ENCODE peak calls at places on chromosome 20, in ten cellular contexts. One of them, this sample, is unnamed.

GRCh38 chr20:40251284-40251932 is 437.6 kb downstream of the MAFB start:
- DNase-seq in NCI-H345: no peak
- DNase-seq in progenitor cell of endocrine pancreas: no peak
- DNase-seq in activated T-cell treated with anti-CD3 and anti-CD28 coated beads, Interleukin-2, amount 50 U/mL, for 1 hour: no peak
- DNase-seq in Right ventricle myocardium superior: no peak
- DNase-seq in HFFc6: no peak
- DNase-seq in HCEC 1CT: no peak
- DNase-seq in endothelial cell: peak
- DNase-seq in Jurkat, Clone E6-1: no peak
- DNase-seq in BJ: no peak
- DNase-seq in this sample: peak

GRCh38 chr20:54134445-54135220 is 39.2 kb downstream of the CYP24A1 start:
- DNase-seq in endothelial cell: no peak
- DNase-seq in Jurkat, Clone E6-1: no peak
- DNase-seq in Right ventricle myocardium superior: no peak
- DNase-seq in activated T-cell treated with anti-CD3 and anti-CD28 coated beads, Interleukin-2, amount 50 U/mL, for 1 hour: no peak
- DNase-seq in NCI-H345: no peak
- DNase-seq in HFFc6: peak
- DNase-seq in HCEC 1CT: peak
- DNase-seq in BJ: no peak
- DNase-seq in progenitor cell of endocrine pancreas: no peak
- DNase-seq in this sample: peak

GRCh38 chr20:12925214-12925755 is 83.5 kb upstream of the SPTLC3 start:
- DNase-seq in NCI-H345: peak
- DNase-seq in endothelial cell: peak
- DNase-seq in progenitor cell of endocrine pancreas: peak
- DNase-seq in BJ: no peak
- DNase-seq in activated T-cell treated with anti-CD3 and anti-CD28 coated beads, Interleukin-2, amount 50 U/mL, for 1 hour: no peak
- DNase-seq in Right ventricle myocardium superior: no peak
- DNase-seq in HCEC 1CT: peak
- DNase-seq in Jurkat, Clone E6-1: peak
- DNase-seq in HFFc6: peak
- DNase-seq in this sample: peak

GRCh38 chr20:37567331-37567665 is 39.6 kb upstream of the BLCAP start:
- DNase-seq in HFFc6: no peak
- DNase-seq in endothelial cell: no peak
- DNase-seq in progenitor cell of endocrine pancreas: no peak
- DNase-seq in Right ventricle myocardium superior: no peak
- DNase-seq in Jurkat, Clone E6-1: no peak
- DNase-seq in activated T-cell treated with anti-CD3 and anti-CD28 coated beads, Interleukin-2, amount 50 U/mL, for 1 hour: no peak
- DNase-seq in BJ: no peak
- DNase-seq in NCI-H345: peak
- DNase-seq in HCEC 1CT: no peak
- DNase-seq in this sample: no peak

GRCh38 chr20:45817652-45818194 is 5.3 kb downstream of the UBE2C start:
- DNase-seq in Right ventricle myocardium superior: no peak
- DNase-seq in HFFc6: peak
- DNase-seq in activated T-cell treated with anti-CD3 and anti-CD28 coated beads, Interleukin-2, amount 50 U/mL, for 1 hour: no peak
- DNase-seq in progenitor cell of endocrine pancreas: no peak
- DNase-seq in BJ: peak
- DNase-seq in NCI-H345: no peak
- DNase-seq in HCEC 1CT: peak
- DNase-seq in endothelial cell: no peak
- DNase-seq in Jurkat, Clone E6-1: no peak
- DNase-seq in this sample: peak

GRCh38 chr20:58650181-58650775 is 805 bp upstream of the STX16 start:
- DNase-seq in progenitor cell of endocrine pancreas: peak
- DNase-seq in Jurkat, Clone E6-1: no peak
- DNase-seq in BJ: no peak
- DNase-seq in NCI-H345: peak
- DNase-seq in activated T-cell treated with anti-CD3 and anti-CD28 coated beads, Interleukin-2, amount 50 U/mL, for 1 hour: peak
- DNase-seq in endothelial cell: peak
- DNase-seq in HCEC 1CT: no peak
- DNase-seq in Right ventricle myocardium superior: peak
- DNase-seq in HFFc6: no peak
- DNase-seq in this sample: no peak

GRCh38 chr20:2740702-2741101 is 48.1 kb downstream of the EBF4 start:
- DNase-seq in HCEC 1CT: no peak
- DNase-seq in endothelial cell: no peak
- DNase-seq in BJ: no peak
- DNase-seq in Jurkat, Clone E6-1: no peak
- DNase-seq in NCI-H345: no peak
- DNase-seq in Right ventricle myocardium superior: no peak
- DNase-seq in progenitor cell of endocrine pancreas: no peak
- DNase-seq in activated T-cell treated with anti-CD3 and anti-CD28 coated beads, Interleukin-2, amount 50 U/mL, for 1 hour: no peak
- DNase-seq in HFFc6: no peak
- DNase-seq in this sample: no peak

GRCh38 chr20:43744966-43745733 is 18.3 kb upstream of the GTSF1L start:
- DNase-seq in activated T-cell treated with anti-CD3 and anti-CD28 coated beads, Interleukin-2, amount 50 U/mL, for 1 hour: no peak
- DNase-seq in Right ventricle myocardium superior: no peak
- DNase-seq in HFFc6: no peak
- DNase-seq in progenitor cell of endocrine pancreas: no peak
- DNase-seq in endothelial cell: no peak
- DNase-seq in Jurkat, Clone E6-1: no peak
- DNase-seq in BJ: no peak
- DNase-seq in NCI-H345: peak
- DNase-seq in HCEC 1CT: no peak
- DNase-seq in this sample: no peak

GRCh38 chr20:5627463-5628050 is 122.6 kb upstream of the SHLD1 start:
- DNase-seq in Right ventricle myocardium superior: no peak
- DNase-seq in HFFc6: no peak
- DNase-seq in Jurkat, Clone E6-1: no peak
- DNase-seq in HCEC 1CT: no peak
- DNase-seq in activated T-cell treated with anti-CD3 and anti-CD28 coated beads, Interleukin-2, amount 50 U/mL, for 1 hour: no peak
- DNase-seq in progenitor cell of endocrine pancreas: no peak
- DNase-seq in NCI-H345: no peak
- DNase-seq in BJ: no peak
- DNase-seq in endothelial cell: no peak
- DNase-seq in this sample: no peak

GRCh38 chr20:7015257-7015656 is 247.8 kb downstream of the BMP2 start:
- DNase-seq in HFFc6: no peak
- DNase-seq in BJ: no peak
- DNase-seq in NCI-H345: peak
- DNase-seq in activated T-cell treated with anti-CD3 and anti-CD28 coated beads, Interleukin-2, amount 50 U/mL, for 1 hour: no peak
- DNase-seq in Jurkat, Clone E6-1: no peak
- DNase-seq in progenitor cell of endocrine pancreas: no peak
- DNase-seq in HCEC 1CT: no peak
- DNase-seq in Right ventricle myocardium superior: no peak
- DNase-seq in endothelial cell: no peak
- DNase-seq in this sample: no peak

GRCh38 chr20:31604567-31605030 is 490 bp upstream of the ID1 start:
- DNase-seq in Right ventricle myocardium superior: no peak
- DNase-seq in HCEC 1CT: no peak
- DNase-seq in Jurkat, Clone E6-1: no peak
- DNase-seq in activated T-cell treated with anti-CD3 and anti-CD28 coated beads, Interleukin-2, amount 50 U/mL, for 1 hour: no peak
- DNase-seq in BJ: no peak
- DNase-seq in progenitor cell of endocrine pancreas: no peak
- DNase-seq in endothelial cell: no peak
- DNase-seq in NCI-H345: no peak
- DNase-seq in HFFc6: no peak
- DNase-seq in this sample: peak

GRCh38 chr20:53967527-53967926 is 102.9 kb downstream of the BCAS1 start:
- DNase-seq in BJ: no peak
- DNase-seq in Right ventricle myocardium superior: no peak
- DNase-seq in activated T-cell treated with anti-CD3 and anti-CD28 coated beads, Interleukin-2, amount 50 U/mL, for 1 hour: no peak
- DNase-seq in HFFc6: no peak
- DNase-seq in HCEC 1CT: no peak
- DNase-seq in progenitor cell of endocrine pancreas: no peak
- DNase-seq in endothelial cell: no peak
- DNase-seq in NCI-H345: no peak
- DNase-seq in Jurkat, Clone E6-1: no peak
- DNase-seq in this sample: no peak

GRCh38 chr20:24990810-24991252 is 1.7 kb downstream of the APMAP start:
- DNase-seq in BJ: no peak
- DNase-seq in endothelial cell: no peak
- DNase-seq in NCI-H345: no peak
- DNase-seq in progenitor cell of endocrine pancreas: no peak
- DNase-seq in Jurkat, Clone E6-1: no peak
- DNase-seq in HCEC 1CT: no peak
- DNase-seq in HFFc6: no peak
- DNase-seq in Right ventricle myocardium superior: no peak
- DNase-seq in activated T-cell treated with anti-CD3 and anti-CD28 coated beads, Interleukin-2, amount 50 U/mL, for 1 hour: no peak
- DNase-seq in this sample: peak

GRCh38 chr20:43508604-43509040 is 1.1 kb downstream of the L3MBTL1 start:
- DNase-seq in NCI-H345: no peak
- DNase-seq in Right ventricle myocardium superior: no peak
- DNase-seq in HCEC 1CT: no peak
- DNase-seq in progenitor cell of endocrine pancreas: no peak
- DNase-seq in BJ: no peak
- DNase-seq in activated T-cell treated with anti-CD3 and anti-CD28 coated beads, Interleukin-2, amount 50 U/mL, for 1 hour: no peak
- DNase-seq in Jurkat, Clone E6-1: no peak
- DNase-seq in HFFc6: no peak
- DNase-seq in endothelial cell: peak
- DNase-seq in this sample: peak

GRCh38 chr20:48682529-48683385 is 145.0 kb downstream of the PREX1 start:
- DNase-seq in endothelial cell: peak
- DNase-seq in BJ: peak
- DNase-seq in Right ventricle myocardium superior: peak
- DNase-seq in activated T-cell treated with anti-CD3 and anti-CD28 coated beads, Interleukin-2, amount 50 U/mL, for 1 hour: no peak
- DNase-seq in progenitor cell of endocrine pancreas: peak
- DNase-seq in HFFc6: peak
- DNase-seq in NCI-H345: peak
- DNase-seq in Jurkat, Clone E6-1: no peak
- DNase-seq in HCEC 1CT: peak
- DNase-seq in this sample: no peak